ENCODE peak calls at places on chromosome 2, in four cellular contexts. W is A549, Y is cardiac muscle cell, P is GM12865. H is an unnamed sample.
A peak's percentile ranks its signal among the peaks of the same experiment; 100 is the strongest.

GRCh38 chr2:8569332-8569930 is 112.4 kb upstream of the ID2 start:
- DNase-seq in W (no peak), P (no peak), Y (no peak), H (no peak)

GRCh38 chr2:74499269-74499939 is at the start of gene LBX2:
- DNase-seq in P (no peak), W (no peak), Y (peak; percentile 47), H (peak; percentile 68)

GRCh38 chr2:17879137-17879912 is 858 bp downstream of the KCNS3 start:
- DNase-seq in W (peak; percentile 82), Y (peak; percentile 77), P (no peak), H (peak; percentile 3)

GRCh38 chr2:69489793-69490192 is 52.6 kb upstream of the NFU1 start:
- DNase-seq in W (no peak), Y (no peak), P (no peak), H (no peak)

GRCh38 chr2:53442783-53443182 is 324.8 kb upstream of the CHAC2 start:
- DNase-seq in Y (peak; percentile 32), P (no peak), W (no peak), H (no peak)

GRCh38 chr2:182616471-182617393 is 99.3 kb upstream of the DNAJC10 start:
- DNase-seq in P (no peak), W (no peak), Y (no peak), H (no peak)

GRCh38 chr2:191446910-191447309 is 201.7 kb downstream of the MYO1B start:
- DNase-seq in Y (no peak), P (no peak), W (no peak), H (no peak)

GRCh38 chr2:218986148-218986761 is 1.3 kb upstream of the FEV start:
- DNase-seq in W (no peak), Y (no peak), P (no peak), H (no peak)

GRCh38 chr2:240520143-240520973 is 37.4 kb downstream of the ANKMY1 start:
- DNase-seq in P (no peak), W (no peak), Y (no peak), H (peak; percentile 9)

GRCh38 chr2:55014962-55015939 is 35.0 kb downstream of the RTN4 start:
- DNase-seq in P (peak; percentile 65), W (peak; percentile 71), Y (peak; percentile 62), H (peak; percentile 44)

GRCh38 chr2:135183822-135184221 is 131.7 kb downstream of the RAB3GAP1 start:
- DNase-seq in P (no peak), W (no peak), Y (no peak), H (no peak)

GRCh38 chr2:233598952-233599351 is 18.5 kb upstream of the UGT1A8 start:
- DNase-seq in W (no peak), Y (no peak), P (no peak), H (no peak)

GRCh38 chr2:54103454-54104314 is 11.7 kb upstream of the ACYP2 start:
- DNase-seq in Y (peak; percentile 43), P (peak; percentile 46), W (peak; percentile 71), H (peak; percentile 52)

GRCh38 chr2:174025271-174026121 is 60.3 kb upstream of the SP3 start:
- DNase-seq in W (no peak), Y (no peak), P (no peak), H (no peak)

GRCh38 chr2:56871641-56872040 is 687.9 kb downstream of the CCDC85A start:
- DNase-seq in W (no peak), P (no peak), Y (no peak), H (no peak)

GRCh38 chr2:207165121-207166038 is at the start of gene KLF7:
- DNase-seq in W (no peak), Y (peak; percentile 57), P (peak; percentile 69), H (peak; percentile 72)

GRCh38 chr2:108594132-108594981 is 60.1 kb downstream of the LIMS1 start:
- DNase-seq in Y (no peak), P (peak; percentile 76), W (no peak), H (peak; percentile 43)

GRCh38 chr2:191660575-191660974 is 17.4 kb upstream of the NABP1 start:
- DNase-seq in Y (no peak), W (no peak), P (no peak), H (no peak)

GRCh38 chr2:127701193-127701650 is at the start of gene SFT2D3:
- DNase-seq in P (peak; percentile 98), W (peak; percentile 88), Y (peak; percentile 95), H (peak; percentile 92)
- TF ChIP-seq CTCF in P (no peak), W (no peak), Y (no peak), H (no peak)

DNA sequence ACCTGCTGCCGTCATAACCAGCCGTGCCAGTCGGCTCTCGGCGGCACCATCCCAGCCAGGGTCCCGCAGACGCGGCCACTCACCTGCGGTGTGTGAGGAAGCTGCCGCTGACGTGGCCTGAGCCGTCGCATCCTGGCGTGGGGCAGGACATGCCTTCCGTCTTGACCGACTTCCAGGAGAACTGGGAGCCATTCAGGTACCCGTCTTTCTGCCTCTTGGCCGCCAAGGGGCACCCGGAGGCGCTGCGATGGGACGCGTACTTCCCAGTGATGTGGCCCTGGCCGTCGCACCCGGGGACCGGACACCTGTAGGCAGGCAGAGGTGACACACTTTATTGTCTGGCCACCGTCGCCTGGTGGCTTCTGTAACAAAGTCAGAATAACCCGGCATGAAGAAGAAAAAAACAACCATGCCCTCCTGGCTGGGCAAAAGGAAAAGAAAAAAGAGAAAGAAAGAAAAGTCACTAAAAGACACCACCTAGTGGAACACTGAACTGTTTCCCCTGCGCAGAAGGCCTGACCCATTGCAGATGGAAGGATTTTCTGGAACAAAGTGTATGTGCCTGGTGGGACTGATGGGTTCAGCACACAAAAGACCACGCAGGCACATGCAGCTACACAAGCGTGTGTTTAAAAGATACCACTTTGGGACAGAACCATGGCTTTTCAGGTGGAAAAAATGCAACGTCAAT is 94.9 kb upstream of the PXDN start:
- DNase-seq in W (no peak), P (no peak), Y (no peak), H (no peak)
- TF ChIP-seq CTCF in W (no peak), P (no peak), Y (no peak), H (no peak)

GRCh38 chr2:199685669-199686068 is 165.3 kb downstream of the FTCDNL1 start:
- DNase-seq in W (no peak), Y (no peak), P (no peak), H (no peak)

GRCh38 chr2:199684832-199685231 is 166.2 kb downstream of the FTCDNL1 start:
- DNase-seq in P (no peak), W (no peak), Y (no peak), H (no peak)

GRCh38 chr2:199680482-199680881 is 170.5 kb downstream of the FTCDNL1 start:
- DNase-seq in W (no peak), Y (no peak), P (no peak), H (no peak)

GRCh38 chr2:199682001-199682400 is 169.0 kb downstream of the FTCDNL1 start:
- DNase-seq in W (no peak), Y (no peak), P (no peak), H (no peak)

GRCh38 chr2:199684168-199684567 is 166.8 kb downstream of the FTCDNL1 start:
- DNase-seq in W (no peak), Y (no peak), P (no peak), H (no peak)
- TF ChIP-seq CTCF in W (no peak), Y (no peak), P (no peak), H (no peak)

GRCh38 chr2:200221055-200221692 is 85.3 kb upstream of the SPATS2L start:
- DNase-seq in W (no peak), P (no peak), Y (no peak), H (no peak)

GRCh38 chr2:200225943-200226342 is 80.5 kb upstream of the SPATS2L start:
- DNase-seq in Y (no peak), W (no peak), P (no peak), H (no peak)

GRCh38 chr2:200223385-200223784 is 83.1 kb upstream of the SPATS2L start:
- DNase-seq in P (no peak), Y (no peak), W (no peak), H (no peak)

GRCh38 chr2:200219400-200220113 is 86.9 kb upstream of the SPATS2L start:
- DNase-seq in P (no peak), Y (no peak), W (no peak), H (no peak)

GRCh38 chr2:200222837-200223236 is 83.7 kb upstream of the SPATS2L start:
- DNase-seq in W (no peak), P (no peak), Y (no peak), H (no peak)
- TF ChIP-seq CTCF in W (no peak), P (no peak), Y (no peak), H (no peak)

GRCh38 chr2:188068093-188068492 is 223.6 kb upstream of the GULP1 start:
- DNase-seq in Y (no peak), P (peak; percentile 14), W (no peak), H (no peak)

GRCh38 chr2:188065386-188065785 is 226.3 kb upstream of the GULP1 start:
- DNase-seq in W (no peak), Y (no peak), P (no peak), H (no peak)
- TF ChIP-seq CTCF in W (no peak), Y (no peak), P (no peak), H (no peak)

GRCh38 chr2:165147201-165148045 is 56.4 kb downstream of the SCN3A start:
- DNase-seq in P (peak; percentile 18), W (no peak), Y (no peak), H (no peak)

GRCh38 chr2:165144315-165144714 is 59.5 kb downstream of the SCN3A start:
- DNase-seq in Y (no peak), W (no peak), P (peak; percentile 69), H (no peak)

GRCh38 chr2:165141601-165142000 is 62.2 kb downstream of the SCN3A start:
- DNase-seq in W (no peak), P (peak; percentile 20), Y (no peak), H (no peak)
- TF ChIP-seq CTCF in W (no peak), P (peak; percentile 4), Y (no peak), H (no peak)

DNA sequence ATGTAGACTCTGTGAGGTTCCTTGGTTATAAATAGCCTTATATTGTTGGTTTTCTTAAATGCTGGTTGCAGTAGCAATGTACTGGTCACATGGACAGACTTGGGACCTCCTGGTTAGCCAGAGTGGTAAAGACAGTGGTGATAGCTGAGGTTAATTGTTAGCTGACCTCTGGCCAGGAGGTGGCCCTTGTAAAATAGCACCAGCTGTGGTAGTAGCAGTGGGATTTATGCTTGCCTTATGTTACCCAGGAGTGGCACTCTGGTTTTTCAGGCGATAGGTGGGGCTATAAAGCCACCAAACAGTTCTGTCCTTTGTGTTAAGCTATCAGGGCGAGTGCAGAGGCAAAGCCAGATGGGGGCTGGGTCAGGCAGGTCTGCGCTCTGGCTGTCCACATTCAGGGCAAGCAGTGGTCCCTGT is 94.8 kb upstream of the SRD5A2 start:
- DNase-seq in P (peak; percentile 22), W (no peak), Y (peak; percentile 2), H (no peak)
- TF ChIP-seq CTCF in P (peak; percentile 11), W (peak; percentile 48), Y (no peak), H (no peak)